ENCODE peak calls at places on chromosomes 2 and 18, in eight cellular contexts. Q is stimulated activated naive B cell treated with anti-CD40 and anti-IgM and Interleukin-4, amounts not matched to agents 10 μg/mL and 1 μg/mL and 100 μg/mL, for 72 hours; F is fibroblast of mammary gland; P is HuH-7.5; C is Kasumi-1; A is WTC11; K is left cardiac atrium; V is HS-5. H is an unnamed sample.

GRCh38 chr2:99472327-99472960 is 17.4 kb downstream of the REV1 start:
- DNase-seq in Q (no peak), F (no peak), P (no peak), C (no peak), A (no peak), K (no peak), V (no peak), H (no peak)

GRCh38 chr2:48860391-48860790 is 104.9 kb upstream of the LHCGR start:
- DNase-seq in Q (no peak), F (peak; percentile 23), P (no peak), C (no peak), A (no peak), K (no peak), V (no peak), H (no peak)

GRCh38 chr2:62284980-62285379 is 89.1 kb downstream of the B3GNT2 start:
- DNase-seq in Q (no peak), F (no peak), P (no peak), C (no peak), A (no peak), K (no peak), V (no peak), H (no peak)

GRCh38 chr2:61055557-61055956 is 10.1 kb upstream of the SANBR start:
- DNase-seq in Q (no peak), F (no peak), P (no peak), C (no peak), A (no peak), K (no peak), V (no peak), H (no peak)

GRCh38 chr2:235721586-235721985 is 227.7 kb downstream of the AGAP1 start:
- DNase-seq in Q (no peak), F (no peak), P (no peak), C (no peak), A (no peak), K (no peak), V (no peak), H (no peak)

GRCh38 chr2:223549215-223549614 is 52.9 kb downstream of the SCG2 start:
- DNase-seq in Q (no peak), F (peak; percentile 98), P (no peak), C (no peak), A (no peak), K (no peak), V (peak; percentile 99), H (peak; percentile 76)

GRCh38 chr2:45652090-45653050 is 895 bp downstream of the PRKCE start:
- DNase-seq in Q (peak; percentile 18), F (peak; percentile 58), P (no peak), C (no peak), A (peak; percentile 33), K (peak; percentile 63), V (no peak), H (peak; percentile 58)

GRCh38 chr18:10739152-10739551 is 213.3 kb downstream of the NAPG start:
- DNase-seq in Q (no peak), F (no peak), P (no peak), C (no peak), A (no peak), K (no peak), V (no peak), H (peak; percentile 9)

GRCh38 chr18:44079602-44080001 is 601.1 kb upstream of the SETBP1 start:
- DNase-seq in Q (no peak), F (peak; percentile 77), P (no peak), C (no peak), A (no peak), K (no peak), V (peak; percentile 22), H (peak; percentile 78)

GRCh38 chr18:78980777-78981651 is 1.4 kb downstream of the SALL3 start:
- DNase-seq in Q (no peak), F (no peak), P (no peak), C (no peak), A (no peak), K (no peak), V (no peak), H (no peak)

GRCh38 chr2:36484454-36484853 is 113.5 kb downstream of the FEZ2 start:
- DNase-seq in Q (no peak), F (no peak), P (no peak), C (no peak), A (no peak), K (no peak), V (no peak), H (no peak)

GRCh38 chr2:37713258-37713700 is 41.8 kb upstream of the CDC42EP3 start:
- DNase-seq in Q (peak; percentile 5), F (peak; percentile 94), P (no peak), C (no peak), A (no peak), K (no peak), V (peak; percentile 86), H (peak; percentile 78)

H was measured in kidney tubule cell.